ENCODE peak calls at places on chromosomes 11 and 22, in nine cellular contexts. G is right lobe of liver, I is GM23338, B is sigmoid colon, H is dorsolateral prefrontal cortex, M is A549, V is BE2C, X is HCT116, U is MM.1S. Y is an unnamed sample.

GRCh38 chr11:96424693-96425092 is 34.9 kb downstream of the JRKL start:
- DNase-seq in G (no peak), M (no peak), B (no peak), I (no peak), V (no peak), U (no peak), H (no peak), X (no peak), Y (peak; percentile 4)

GRCh38 chr11:17521106-17521900 is 22.9 kb downstream of the USH1C start:
- DNase-seq in U (no peak), I (no peak), M (no peak), V (no peak), X (no peak), G (no peak), B (no peak), H (no peak), Y (no peak)

GRCh38 chr11:69703711-69704507 is at the start of gene FGF19:
- DNase-seq in U (no peak), M (peak; percentile 33), I (peak; percentile 87), G (no peak), X (no peak), B (no peak), V (no peak), H (no peak), Y (no peak)

GRCh38 chr11:65316311-65316978 is 1.8 kb downstream of the CDC42EP2 start:
- DNase-seq in U (no peak), H (no peak), V (no peak), M (no peak), B (peak; percentile 89), G (no peak), X (no peak), I (peak; percentile 64), Y (no peak)

GRCh38 chr11:101428918-101429317 is 154.9 kb downstream of the TRPC6 start:
- DNase-seq in G (no peak), B (no peak), V (no peak), X (peak; percentile 29), M (no peak), I (peak; percentile 74), U (peak; percentile 52), H (no peak), Y (peak; percentile 8)

GRCh38 chr11:123430736-123431356 is 777 bp downstream of the GRAMD1B start:
- DNase-seq in G (peak; percentile 83), U (no peak), M (peak; percentile 49), V (peak; percentile 47), B (peak; percentile 78), X (no peak), I (peak; percentile 81), H (peak; percentile 21), Y (no peak)

GRCh38 chr11:43830928-43831440 is 49.6 kb upstream of the ALKBH3 start:
- DNase-seq in M (peak; percentile 84), B (no peak), H (peak; percentile 54), I (no peak), G (no peak), V (peak; percentile 39), U (no peak), X (peak; percentile 98), Y (peak; percentile 99)

GRCh38 chr11:61737636-61738386 is 14.6 kb upstream of the MYRF start:
- DNase-seq in V (no peak), B (no peak), I (no peak), M (no peak), H (no peak), U (no peak), G (no peak), X (no peak), Y (no peak)

GRCh38 chr11:15969701-15970329 is 386.5 kb downstream of the SOX6 start:
- DNase-seq in X (no peak), B (no peak), M (no peak), V (no peak), H (no peak), U (no peak), G (no peak), I (no peak), Y (no peak)

GRCh38 chr22:44384563-44384940 is 71.8 kb upstream of the SHISAL1 start:
- DNase-seq in M (no peak), B (peak; percentile 40), G (peak; percentile 46), V (no peak), U (no peak), H (no peak), X (no peak), I (no peak), Y (no peak)

GRCh38 chr11:72782081-72782920 is 11.5 kb downstream of the STARD10 start:
- DNase-seq in M (no peak), V (no peak), X (no peak), H (no peak), G (peak; percentile 82), B (no peak), U (no peak), I (peak; percentile 71), Y (no peak)

GRCh38 chr11:94128171-94128745 is 383 bp upstream of the PANX1 start:
- DNase-seq in M (no peak), X (no peak), V (peak; percentile 44), B (peak; percentile 74), H (peak; percentile 42), G (peak; percentile 58), I (peak; percentile 63), U (no peak), Y (no peak)

GRCh38 chr11:45146072-45147016 is at the start of gene PRDM11:
- DNase-seq in X (peak; percentile 18), M (peak; percentile 80), B (peak; percentile 93), U (peak; percentile 40), I (peak; percentile 58), H (peak; percentile 63), V (peak; percentile 56), G (no peak), Y (peak; percentile 52)

GRCh38 chr22:37566329-37566837 is 6.1 kb downstream of the CDC42EP1 start:
- DNase-seq in V (no peak), G (no peak), U (no peak), X (no peak), I (no peak), H (no peak), B (no peak), M (no peak), Y (no peak)

GRCh38 chr11:2312232-2313042 is 10.6 kb downstream of the TSPAN32 start:
- DNase-seq in B (peak; percentile 74), M (no peak), U (no peak), I (peak; percentile 42), G (peak; percentile 36), X (no peak), H (no peak), V (no peak), Y (no peak)
- TF ChIP-seq CTCF in B (no peak), M (no peak), U (no peak), I (peak; percentile 47), G (no peak), X (peak; percentile 32), H (no peak), V (no peak), Y (no peak)

GRCh38 chr11:76798656-76799055 is 15.5 kb downstream of the TSKU start:
- DNase-seq in H (no peak), U (no peak), V (no peak), I (no peak), X (no peak), M (no peak), B (peak; percentile 72), G (no peak), Y (no peak)
- H3K4me3 ChIP-seq in H (peak overlapping the region; percentile 50), U (peak overlapping the region; percentile 47), V (peak overlapping the region; percentile 58), I (peak overlapping the region; percentile 54), X (no peak overlapping the region), M (peak overlapping the region; percentile 11), B (peak overlapping the region; percentile 40), G (no peak overlapping the region), Y (no peak overlapping the region)

GRCh38 chr11:64286801-64287159 is 1.1 kb downstream of the GPR137 start:
- DNase-seq in M (no peak), B (no peak), X (no peak), V (no peak), U (no peak), H (no peak), G (no peak), I (no peak), Y (no peak)

GRCh38 chr11:64283092-64283491 is 1.4 kb downstream of the BAD start:
- DNase-seq in X (no peak), H (no peak), V (no peak), U (no peak), B (no peak), M (no peak), G (no peak), I (no peak), Y (no peak)

GRCh38 chr11:64284048-64284961 is at the start of gene BAD:
- DNase-seq in M (peak; percentile 97), V (peak; percentile 91), G (peak; percentile 98), H (peak; percentile 98), U (peak; percentile 96), B (peak; percentile 98), I (peak; percentile 98), X (peak; percentile 82), Y (peak; percentile 70)

GRCh38 chr11:64285885-64286800 is 495 bp downstream of the GPR137 start:
- DNase-seq in X (no peak), U (peak; percentile 69), M (peak; percentile 65), B (no peak), H (no peak), I (no peak), V (no peak), G (peak; percentile 80), Y (no peak)

GRCh38 chr11:64284962-64285884 is at the start of gene GPR137:
- DNase-seq in M (peak; percentile 79), X (no peak), G (peak; percentile 91), U (peak; percentile 89), I (peak; percentile 80), H (peak; percentile 87), V (peak; percentile 74), B (peak; percentile 92), Y (no peak)
- TF ChIP-seq CTCF in M (no peak), X (no peak), G (no peak), U (no peak), I (no peak), H (peak; percentile 12), V (no peak), B (no peak), Y (no peak)

GRCh38 chr11:130427581-130428211 is 713 bp downstream of the ADAMTS8 start:
- DNase-seq in X (no peak), H (peak; percentile 55), U (no peak), M (no peak), V (no peak), G (no peak), B (peak; percentile 84), I (peak; percentile 70), Y (no peak)

GRCh38 chr11:130429983-130430382 is 1.6 kb upstream of the ADAMTS8 start:
- DNase-seq in U (no peak), I (no peak), V (no peak), M (no peak), X (no peak), G (no peak), H (no peak), B (no peak), Y (no peak)

GRCh38 chr11:130428692-130429681 is 578 bp upstream of the ADAMTS8 start:
- DNase-seq in U (no peak), B (no peak), V (no peak), M (no peak), G (no peak), I (peak; percentile 41), H (no peak), X (no peak), Y (no peak)

GRCh38 chr11:130427049-130427388 is 1.4 kb downstream of the ADAMTS8 start:
- DNase-seq in V (no peak), H (no peak), G (no peak), U (no peak), M (no peak), I (no peak), B (no peak), X (no peak), Y (no peak)

DNA sequence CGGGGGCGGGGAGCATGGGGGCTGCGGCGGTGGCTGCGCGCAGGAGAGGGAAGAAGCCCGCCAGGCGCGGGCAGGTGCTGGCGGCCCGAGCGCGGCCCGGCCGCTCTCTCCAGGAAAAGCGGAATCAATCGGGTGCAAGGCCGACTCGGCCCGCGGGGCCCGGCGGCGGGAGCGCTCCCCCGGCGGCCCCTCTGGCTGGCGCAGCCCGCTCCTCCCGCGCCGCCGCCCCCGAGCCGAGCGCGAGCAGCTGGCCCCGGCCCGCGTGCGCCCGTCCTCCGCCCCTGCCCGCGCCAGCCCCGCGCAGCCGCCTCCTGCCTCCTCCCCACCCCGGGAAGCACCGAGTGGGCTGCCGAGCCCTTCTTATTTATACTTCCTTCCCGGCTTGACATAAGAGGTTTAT is at the start of gene ADAMTS8:
- DNase-seq in B (no peak), X (no peak), U (no peak), M (no peak), I (peak; percentile 62), G (no peak), V (no peak), H (peak; percentile 52), Y (no peak)
- H3K4me3 ChIP-seq in B (peak within 1 kb of the TSS; percentile 74), X (no peak within 1 kb of the TSS), U (peak within 1 kb of the TSS; percentile 27), M (peak within 1 kb of the TSS; percentile 50), I (peak within 1 kb of the TSS; percentile 66), G (peak within 1 kb of the TSS; percentile 27), V (no peak within 1 kb of the TSS), H (peak within 1 kb of the TSS; percentile 60), Y (peak within 1 kb of the TSS; percentile 24)

Y was measured in astrocyte of the cerebellum.